ENCODE peak calls at places on chromosomes 16 and 17, in eight cellular contexts. V is IMR-90; J is aorta; P is thyroid gland; F is CD4-positive, CD25-positive, alpha-beta regulatory T cell; B is heart right ventricle; G is mesendoderm; W is effector memory CD4-positive, alpha-beta T cell. X is an unnamed sample.

GRCh38 chr17:58447039-58447975 is 30.0 kb upstream of the RNF43 start:
- DNase-seq in V (peak; percentile 85), J (peak; percentile 68), P (peak; percentile 73), F (peak; percentile 33), B (peak; percentile 35), G (peak; percentile 94), W (peak; percentile 20), X (peak; percentile 49)

GRCh38 chr17:44527102-44527501 is 23.9 kb upstream of the GPATCH8 start:
- DNase-seq in V (no peak), J (no peak), P (no peak), F (no peak), B (no peak), G (no peak), W (no peak), X (no peak)

GRCh38 chr16:85761866-85762265 is 11.0 kb upstream of the C16orf74 start:
- DNase-seq in V (no peak), J (no peak), P (no peak), F (no peak), B (no peak), G (no peak), W (no peak), X (no peak)

GRCh38 chr17:50559674-50560184 is 786 bp upstream of the CACNA1G start:
- DNase-seq in V (peak; percentile 5), J (peak; percentile 82), P (peak; percentile 30), F (peak; percentile 37), B (peak; percentile 43), G (peak; percentile 97), W (no peak), X (no peak)

GRCh38 chr16:8850279-8850885 is 18.4 kb downstream of the CARHSP1 start:
- DNase-seq in V (peak; percentile 87), J (peak; percentile 76), P (peak; percentile 19), F (no peak), B (peak; percentile 64), G (no peak), W (no peak), X (no peak)

GRCh38 chr17:44970136-44970737 is 2.1 kb upstream of the C1QL1 start:
- DNase-seq in V (no peak), J (peak; percentile 68), P (peak; percentile 87), F (no peak), B (peak; percentile 35), G (peak; percentile 49), W (no peak), X (no peak)

GRCh38 chr17:42120161-42121065 is 754 bp downstream of the KAT2A start:
- DNase-seq in V (no peak), J (no peak), P (no peak), F (no peak), B (no peak), G (no peak), W (no peak), X (no peak)

GRCh38 chr17:2797632-2798031 is 1.4 kb downstream of the RAP1GAP2 start:
- DNase-seq in V (no peak), J (no peak), P (no peak), F (no peak), B (no peak), G (no peak), W (no peak), X (no peak)

GRCh38 chr16:7113949-7114348 is 218.7 kb upstream of the RBFOX1 start:
- DNase-seq in V (no peak), J (no peak), P (no peak), F (no peak), B (no peak), G (no peak), W (no peak), X (no peak)

GRCh38 chr16:30874821-30875717 is 18.8 kb downstream of the BCL7C start:
- DNase-seq in V (peak; percentile 88), J (peak; percentile 95), P (peak; percentile 91), F (peak; percentile 77), B (peak; percentile 91), G (peak; percentile 95), W (peak; percentile 76), X (no peak)

GRCh38 chr17:8163978-8164814 is 1.4 kb upstream of the VAMP2 start:
- DNase-seq in V (peak; percentile 59), J (peak; percentile 84), P (peak; percentile 82), F (no peak), B (peak; percentile 90), G (peak; percentile 73), W (peak; percentile 65), X (no peak)

GRCh38 chr17:55577011-55577586 is 65.8 kb upstream of the SMIM36 start:
- DNase-seq in V (peak; percentile 84), J (peak; percentile 83), P (peak; percentile 6), F (no peak), B (peak; percentile 30), G (no peak), W (no peak), X (no peak)

GRCh38 chr17:20244671-20245070 is 222.7 kb downstream of the LGALS9B start:
- DNase-seq in V (peak; percentile 67), J (no peak), P (no peak), F (no peak), B (no peak), G (no peak), W (no peak), X (no peak)

DNA sequence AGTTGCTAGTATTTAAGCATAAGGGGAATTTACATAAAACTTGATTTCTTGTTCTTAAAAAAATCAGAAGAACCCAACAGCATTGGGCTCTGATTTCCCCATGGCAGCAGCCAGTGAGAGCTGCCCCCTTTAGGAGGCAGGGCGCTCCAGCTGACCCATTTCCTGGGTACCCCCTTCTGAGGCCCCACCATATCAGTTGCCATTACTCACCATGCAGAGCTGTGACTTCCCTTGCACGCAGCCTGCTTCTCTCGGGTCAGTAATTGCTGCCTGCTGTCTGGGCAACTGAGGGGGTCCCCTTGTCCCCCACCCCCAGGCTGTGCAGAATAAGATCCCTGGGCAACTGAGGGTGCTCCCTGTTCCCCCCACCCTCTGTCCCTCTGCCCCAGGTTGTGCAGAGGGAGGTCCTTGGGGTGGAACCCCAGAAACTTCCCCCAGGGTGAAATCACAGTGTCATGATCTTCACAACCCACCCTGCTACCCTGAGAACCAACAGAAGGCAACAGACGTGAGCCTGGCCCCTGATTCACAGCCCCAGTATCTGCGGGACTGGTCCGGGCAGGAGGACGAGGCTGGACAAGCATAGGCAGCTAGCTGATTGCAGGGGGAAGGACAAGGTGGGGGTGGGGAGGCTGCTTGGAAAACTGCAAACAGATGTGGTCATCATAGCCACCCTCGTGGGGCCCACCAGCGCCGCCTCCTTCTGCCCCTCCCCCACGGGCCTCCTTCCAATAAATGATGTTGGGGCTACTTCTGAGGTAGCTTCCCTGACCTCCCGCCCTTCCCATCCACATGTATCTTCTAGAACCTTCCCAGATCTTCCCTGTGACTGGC is 12.0 kb upstream of the CDC42EP4 start:
- DNase-seq in V (peak; percentile 58), J (no peak), P (peak; percentile 15), F (no peak), B (no peak), G (peak; percentile 40), W (no peak), X (no peak)
- H3K27ac ChIP-seq in V (peak overlapping the region; percentile 32), J (no peak overlapping the region), P (no peak overlapping the region), F (no peak overlapping the region), B (no peak overlapping the region), G (no peak overlapping the region), W (no peak overlapping the region), X (no peak overlapping the region)

DNA sequence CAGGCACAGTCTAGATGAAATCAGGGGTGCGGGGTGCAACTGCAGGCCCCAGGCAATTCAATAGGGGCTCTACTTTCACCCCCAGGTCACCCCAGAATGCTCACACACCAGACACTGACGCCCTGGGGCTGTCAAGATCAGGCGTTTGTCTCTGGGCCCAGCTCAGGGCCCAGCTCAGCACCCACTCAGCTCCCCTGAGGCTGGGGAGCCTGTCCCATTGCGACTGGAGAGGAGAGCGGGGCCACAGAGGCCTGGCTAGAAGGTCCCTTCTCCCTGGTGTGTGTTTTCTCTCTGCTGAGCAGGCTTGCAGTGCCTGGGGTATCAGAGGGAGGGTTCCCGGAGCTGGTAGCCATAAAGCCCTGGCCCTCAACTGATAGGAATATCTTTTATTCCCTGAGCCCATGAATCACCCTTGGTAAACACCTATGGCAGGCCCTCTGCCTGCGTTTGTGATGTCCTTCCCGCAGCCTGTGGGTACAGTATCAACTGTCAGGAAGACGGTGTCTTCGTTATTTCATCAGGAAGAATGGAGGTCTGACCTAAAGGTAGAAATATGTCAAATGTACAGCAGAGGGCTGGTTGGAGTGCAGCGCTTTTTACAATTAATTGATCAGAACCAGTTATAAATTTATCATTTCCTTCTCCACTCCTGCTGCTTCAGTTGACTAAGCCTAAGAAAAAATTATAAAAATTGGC is 1.6 kb downstream of the HBA1 start:
- DNase-seq in V (no peak), J (no peak), P (no peak), F (no peak), B (no peak), G (no peak), W (no peak), X (no peak)
- H3K27ac ChIP-seq in V (no peak overlapping the region), J (no peak overlapping the region), P (no peak overlapping the region), F (no peak overlapping the region), B (no peak overlapping the region), G (no peak overlapping the region), W (no peak overlapping the region), X (no peak overlapping the region)

GRCh38 chr16:11564046-11564926 is 22.4 kb downstream of the LITAF start:
- DNase-seq in V (no peak), J (no peak), P (no peak), F (no peak), B (no peak), G (no peak), W (no peak), X (no peak)
- H3K27ac ChIP-seq in V (no peak overlapping the region), J (no peak overlapping the region), P (no peak overlapping the region), F (peak overlapping the region; percentile 92), B (no peak overlapping the region), G (no peak overlapping the region), W (no peak overlapping the region), X (peak overlapping the region; percentile 88)

DNA sequence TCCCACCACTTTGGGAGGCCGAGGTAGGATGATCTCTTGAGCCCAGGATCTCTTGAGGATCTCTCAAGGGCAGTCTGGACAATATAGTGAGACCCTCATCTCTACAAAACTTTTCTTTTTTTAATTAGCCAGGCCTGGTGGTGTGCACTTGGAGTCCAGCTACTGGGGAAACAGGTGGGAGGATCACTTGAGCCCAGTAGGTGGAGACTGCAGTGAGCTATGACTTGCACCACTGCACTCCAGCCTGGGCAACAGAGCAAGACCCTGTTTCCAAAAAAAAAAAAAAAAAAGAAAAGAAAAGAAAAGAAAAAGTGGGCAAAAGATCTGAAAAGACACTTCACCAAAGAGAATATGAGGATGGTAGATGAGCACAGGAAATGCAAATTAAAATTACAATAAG is 15.0 kb downstream of the RAB40B start:
- DNase-seq in V (no peak), J (no peak), P (no peak), F (no peak), B (no peak), G (no peak), W (no peak), X (no peak)
- H3K27ac ChIP-seq in V (no peak overlapping the region), J (no peak overlapping the region), P (no peak overlapping the region), F (no peak overlapping the region), B (no peak overlapping the region), G (no peak overlapping the region), W (no peak overlapping the region), X (peak overlapping the region; percentile 3)

DNA sequence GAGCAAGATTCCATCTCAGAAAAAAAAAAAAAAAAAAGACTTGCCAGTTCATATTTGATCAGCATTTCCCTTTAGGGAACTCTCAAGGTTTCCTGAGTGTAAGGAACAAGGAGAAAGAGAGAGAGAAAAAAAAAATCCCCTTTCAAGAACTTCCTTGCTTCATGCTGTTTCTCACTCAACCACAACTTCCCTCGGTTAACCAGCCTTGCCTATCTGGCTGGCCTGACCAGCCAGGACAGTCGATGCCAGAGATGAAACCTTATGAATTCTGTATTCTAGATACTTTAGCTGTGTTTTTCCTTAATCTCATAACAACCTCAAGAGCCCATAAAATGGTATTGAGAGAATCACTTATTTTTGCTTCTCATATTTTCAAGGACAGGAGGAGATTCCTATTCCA is 2.6 kb upstream of the N4BP1 start:
- DNase-seq in V (no peak), J (no peak), P (no peak), F (peak; percentile 14), B (no peak), G (no peak), W (no peak), X (no peak)
- H3K27ac ChIP-seq in V (no peak overlapping the region), J (no peak overlapping the region), P (no peak overlapping the region), F (peak overlapping the region; percentile 96), B (peak overlapping the region; percentile 75), G (peak overlapping the region; percentile 39), W (peak overlapping the region; percentile 95), X (peak overlapping the region; percentile 97)